ENCODE peak calls at places on chromosomes 16 and 17, in six cellular contexts. A is astrocyte of the spinal cord, B is lower lobe of right lung, L is cardiac muscle cell, H is AG04450, X is upper lobe of right lung. N is an unnamed sample.

GRCh38 chr17:47317119-47317518 is 6.6 kb upstream of the EFCAB13 start:
- DNase-seq in A (peak; percentile 36), B (no peak), L (no peak), H (no peak), X (no peak), N (no peak)

GRCh38 chr16:11601911-11602310 is 15.2 kb upstream of the LITAF start:
- DNase-seq in A (no peak), B (no peak), L (no peak), H (no peak), X (peak; percentile 19), N (no peak)

GRCh38 chr17:75067856-75068255 is 19.9 kb upstream of the SLC16A5 start:
- DNase-seq in A (no peak), B (no peak), L (no peak), H (no peak), X (no peak), N (no peak)

GRCh38 chr17:81241648-81242420 is 2.7 kb downstream of the NDUFAF8 start:
- DNase-seq in A (peak; percentile 30), B (peak; percentile 73), L (peak; percentile 72), H (no peak), X (no peak), N (no peak)

GRCh38 chr16:53356478-53357207 is 77.6 kb upstream of the RBL2 start:
- DNase-seq in A (no peak), B (no peak), L (no peak), H (no peak), X (no peak), N (no peak)

GRCh38 chr16:30821891-30822290 is 34.9 kb upstream of the ZNF629 start:
- DNase-seq in A (no peak), B (no peak), L (no peak), H (no peak), X (no peak), N (no peak)

GRCh38 chr17:34764716-34765115 is 185.3 kb downstream of the TMEM132E start:
- DNase-seq in A (no peak), B (no peak), L (no peak), H (no peak), X (no peak), N (no peak)

GRCh38 chr17:31645351-31645750 is 213.7 kb downstream of the COPRS start:
- DNase-seq in A (no peak), B (no peak), L (no peak), H (no peak), X (no peak), N (no peak)

GRCh38 chr16:4315185-4316102 is at the start of gene GLIS2:
- DNase-seq in A (peak; percentile 84), B (peak; percentile 83), L (peak; percentile 94), H (no peak), X (peak; percentile 92), N (no peak)

GRCh38 chr16:86019446-86020047 is 120.6 kb downstream of the IRF8 start:
- DNase-seq in A (no peak), B (no peak), L (peak; percentile 54), H (no peak), X (peak; percentile 42), N (no peak)

GRCh38 chr16:51685498-51685897 is 534.4 kb upstream of the SALL1 start:
- DNase-seq in A (no peak), B (no peak), L (no peak), H (no peak), X (no peak), N (no peak)

GRCh38 chr17:5582177-5582885 is 2.0 kb downstream of the NLRP1 start:
- DNase-seq in A (no peak), B (no peak), L (no peak), H (no peak), X (no peak), N (no peak)

GRCh38 chr16:11973065-11973464 is 3.5 kb upstream of the SNX29 start:
- DNase-seq in A (no peak), B (no peak), L (no peak), H (no peak), X (no peak), N (no peak)

GRCh38 chr16:27353853-27354252 is 40.1 kb downstream of the IL4R start:
- DNase-seq in A (no peak), B (peak; percentile 34), L (no peak), H (no peak), X (no peak), N (no peak)

GRCh38 chr17:56594528-56595418 is 1.3 kb downstream of the NOG start:
- DNase-seq in A (peak; percentile 5), B (peak; percentile 50), L (peak; percentile 50), H (no peak), X (peak; percentile 65), N (no peak)

GRCh38 chr16:49019081-49019633 is 262.5 kb downstream of the CBLN1 start:
- DNase-seq in A (peak; percentile 61), B (no peak), L (peak; percentile 42), H (no peak), X (no peak), N (no peak)

GRCh38 chr17:58417300-58418092 is at the start of gene RNF43:
- DNase-seq in A (peak; percentile 81), B (peak; percentile 95), L (peak; percentile 95), H (peak; percentile 48), X (peak; percentile 93), N (peak; percentile 82)

GRCh38 chr17:58415371-58416055 is 1.8 kb downstream of the RNF43 start:
- DNase-seq in A (no peak), B (peak; percentile 54), L (peak; percentile 29), H (no peak), X (no peak), N (no peak)

GRCh38 chr17:58416937-58417299 is 416 bp downstream of the RNF43 start:
- DNase-seq in A (no peak), B (no peak), L (no peak), H (no peak), X (no peak), N (no peak)

GRCh38 chr17:58414596-58414997 is 2.7 kb downstream of the RNF43 start:
- DNase-seq in A (no peak), B (no peak), L (no peak), H (no peak), X (no peak), N (no peak)

DNA sequence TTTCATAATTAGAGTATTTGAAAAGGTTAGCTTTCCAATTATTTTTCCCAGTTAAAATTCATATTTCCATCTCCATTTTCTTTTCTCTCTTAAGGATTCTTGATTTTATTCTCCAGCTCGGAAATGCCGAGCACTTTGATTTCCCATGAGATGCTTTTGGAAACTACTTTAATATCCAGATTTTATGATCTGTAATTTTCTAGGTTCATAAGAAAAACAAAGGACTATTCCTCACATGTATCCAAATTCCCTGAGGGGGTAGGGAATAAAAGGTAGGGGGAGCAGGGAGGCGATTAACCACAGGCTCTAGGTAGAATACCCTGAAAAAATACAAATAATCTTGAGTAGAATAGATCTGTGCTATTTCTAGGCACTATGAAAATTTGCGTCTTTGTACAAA is 938 bp downstream of the RNF43 start:
- DNase-seq in A (no peak), B (no peak), L (no peak), H (no peak), X (no peak), N (no peak)
- H3K4me3 ChIP-seq in A (no peak overlapping the region), B (peak overlapping the region; percentile 48), L (peak overlapping the region; percentile 51), H (no peak overlapping the region), X (peak overlapping the region; percentile 41), N (peak overlapping the region; percentile 61)

GRCh38 chr17:44733753-44734152 is 25.0 kb upstream of the ADAM11 start:
- DNase-seq in A (peak; percentile 7), B (no peak), L (peak; percentile 74), H (no peak), X (no peak), N (no peak)
- TF ChIP-seq CTCF in A (peak; percentile 48), B (no peak), L (peak; percentile 35), H (peak; percentile 24), X (no peak), N (peak; percentile 53)

GRCh38 chr16:88069397-88070168 is 118.3 kb downstream of the BANP start:
- DNase-seq in A (no peak), B (peak; percentile 30), L (no peak), H (no peak), X (no peak), N (no peak)

GRCh38 chr16:88068476-88069396 is 117.5 kb downstream of the BANP start:
- DNase-seq in A (no peak), B (peak; percentile 30), L (no peak), H (no peak), X (no peak), N (no peak)

GRCh38 chr16:88066680-88067529 is 115.7 kb downstream of the BANP start:
- DNase-seq in A (no peak), B (peak; percentile 40), L (no peak), H (no peak), X (no peak), N (no peak)

GRCh38 chr16:88066234-88066633 is 115.0 kb downstream of the BANP start:
- DNase-seq in A (no peak), B (no peak), L (no peak), H (no peak), X (no peak), N (no peak)

DNA sequence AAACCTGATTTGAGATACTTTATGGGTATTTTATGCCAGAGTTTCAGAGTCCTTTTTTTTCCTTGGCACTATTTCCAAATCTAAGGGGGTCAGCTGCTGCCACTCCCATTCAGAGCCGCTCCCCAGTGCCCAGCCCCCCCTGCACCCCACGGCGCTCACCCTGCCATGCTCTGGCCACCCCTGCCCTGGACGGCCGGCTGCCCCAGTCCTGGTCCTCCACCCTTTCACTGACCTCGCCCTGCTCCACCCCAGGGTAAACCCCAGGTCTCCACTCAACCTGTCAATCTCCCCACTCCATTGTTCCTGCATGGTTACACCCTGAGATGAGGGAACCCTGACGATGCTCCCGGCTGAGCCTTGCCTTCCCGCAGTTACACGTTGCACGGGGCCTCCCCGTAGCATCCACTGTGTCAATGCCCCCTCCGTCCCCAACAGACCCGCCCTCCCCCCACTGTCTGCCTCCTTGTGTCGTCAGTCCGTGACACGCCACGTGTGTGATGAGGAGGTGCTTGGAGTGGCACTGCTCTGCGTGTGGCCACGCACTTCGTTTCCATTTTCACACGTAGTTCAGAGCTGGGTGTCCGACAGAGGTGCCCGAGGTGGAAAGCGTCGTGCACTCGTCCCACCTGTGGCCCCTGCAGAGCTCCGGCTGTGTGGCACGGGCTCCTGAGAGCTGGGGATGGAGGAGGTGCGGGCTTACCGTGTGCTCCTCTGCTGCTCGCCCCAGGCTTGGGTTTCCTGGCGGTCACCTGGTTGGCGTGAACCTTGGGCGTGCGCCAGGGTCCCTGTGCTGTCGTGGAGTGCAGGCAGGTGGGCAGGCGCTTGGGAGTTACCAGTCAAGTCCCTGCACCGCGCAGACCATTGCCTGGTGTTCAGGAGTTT is 116.5 kb downstream of the BANP start:
- DNase-seq in A (no peak), B (peak; percentile 40), L (no peak), H (no peak), X (no peak), N (no peak)
- H3K4me3 ChIP-seq in A (no peak overlapping the region), B (no peak overlapping the region), L (no peak overlapping the region), H (no peak overlapping the region), X (no peak overlapping the region), N (no peak overlapping the region)

GRCh38 chr17:38578641-38579480 is 26.9 kb downstream of the SRCIN1 start:
- DNase-seq in A (no peak), B (no peak), L (no peak), H (no peak), X (no peak), N (no peak)

GRCh38 chr17:38578229-38578628 is 27.5 kb downstream of the SRCIN1 start:
- DNase-seq in A (no peak), B (no peak), L (no peak), H (no peak), X (no peak), N (no peak)

GRCh38 chr17:38582069-38582468 is 23.7 kb downstream of the SRCIN1 start:
- DNase-seq in A (no peak), B (no peak), L (no peak), H (no peak), X (no peak), N (no peak)

GRCh38 chr17:38577645-38578173 is 28.0 kb downstream of the SRCIN1 start:
- DNase-seq in A (no peak), B (no peak), L (no peak), H (no peak), X (no peak), N (no peak)

GRCh38 chr17:38579934-38580333 is 25.8 kb downstream of the SRCIN1 start:
- DNase-seq in A (no peak), B (peak; percentile 67), L (peak; percentile 87), H (no peak), X (no peak), N (no peak)
- TF ChIP-seq CTCF in A (peak; percentile 17), B (no peak), L (peak; percentile 37), H (peak; percentile 5), X (no peak), N (peak; percentile 46)

N was measured in epithelial cell of proximal tubule.